ENCODE peak calls at places on chromosomes 4 and X, in six cellular contexts. T, O, B, K, C and V are unnamed samples.

GRCh38 chr4:172709376-172709775 is 459.2 kb upstream of the GALNT7 start:
- DNase-seq in C (no peak), K (no peak), B (no peak), O (no peak), T (no peak), V (no peak)

GRCh38 chr4:142126890-142127497 is 490.6 kb downstream of the IL15 start:
- DNase-seq in O (peak; percentile 60), C (peak; percentile 47), T (peak; percentile 44), B (peak; percentile 78), K (peak; percentile 58), V (peak; percentile 56)

GRCh38 chr4:48602222-48602621 is 112.2 kb downstream of the ZAR1 start:
- DNase-seq in B (no peak), T (no peak), C (no peak), O (no peak), K (peak; percentile 7), V (peak; percentile 1)

GRCh38 chr4:66911898-66912297 is 633.4 kb downstream of the CENPC start:
- DNase-seq in K (no peak), B (no peak), O (no peak), T (no peak), C (no peak), V (no peak)

GRCh38 chrX:144006811-144007210 is 122.9 kb downstream of the UBE2NL start:
- DNase-seq in K (no peak), C (no peak), T (no peak), B (no peak), O (no peak), V (no peak)

GRCh38 chr4:148141536-148141935 is 300.7 kb downstream of the NR3C2 start:
- DNase-seq in B (no peak), K (no peak), C (no peak), T (no peak), O (no peak), V (no peak)

GRCh38 chrX:3286196-3286920 is 60.1 kb downstream of the MXRA5 start:
- DNase-seq in K (no peak), C (no peak), T (no peak), B (peak; percentile 65), O (no peak), V (peak; percentile 12)

GRCh38 chr4:138967313-138967712 is 48.3 kb upstream of the NOCT start:
- DNase-seq in C (no peak), T (no peak), K (no peak), O (no peak), B (no peak), V (no peak)

GRCh38 chr4:107210450-107211239 is 174.5 kb upstream of the DKK2 start:
- DNase-seq in K (no peak), B (peak; percentile 12), C (peak; percentile 7), O (no peak), T (no peak), V (peak; percentile 3)

GRCh38 chrX:155148724-155149537 is 67.3 kb upstream of the VBP1 start:
- DNase-seq in B (peak; percentile 31), C (no peak), T (no peak), K (no peak), O (no peak), V (peak; percentile 38)

GRCh38 chr4:156503119-156503518 is 468.5 kb downstream of the PDGFC start:
- DNase-seq in B (no peak), K (no peak), T (no peak), C (no peak), O (no peak), V (peak; percentile 23)

GRCh38 chr4:38105475-38105874 is 145.3 kb downstream of the PTTG2 start:
- DNase-seq in O (no peak), C (no peak), B (no peak), K (no peak), T (no peak), V (no peak)

GRCh38 chrX:106742193-106742592 is 15.7 kb downstream of the RNF128 start:
- DNase-seq in T (no peak), O (no peak), K (no peak), B (no peak), C (no peak), V (no peak)

GRCh38 chrX:49230500-49231232 is 2.5 kb downstream of the CACNA1F start:
- DNase-seq in K (no peak), T (no peak), O (peak; percentile 59), C (peak; percentile 62), B (peak; percentile 25), V (peak; percentile 62)

DNA sequence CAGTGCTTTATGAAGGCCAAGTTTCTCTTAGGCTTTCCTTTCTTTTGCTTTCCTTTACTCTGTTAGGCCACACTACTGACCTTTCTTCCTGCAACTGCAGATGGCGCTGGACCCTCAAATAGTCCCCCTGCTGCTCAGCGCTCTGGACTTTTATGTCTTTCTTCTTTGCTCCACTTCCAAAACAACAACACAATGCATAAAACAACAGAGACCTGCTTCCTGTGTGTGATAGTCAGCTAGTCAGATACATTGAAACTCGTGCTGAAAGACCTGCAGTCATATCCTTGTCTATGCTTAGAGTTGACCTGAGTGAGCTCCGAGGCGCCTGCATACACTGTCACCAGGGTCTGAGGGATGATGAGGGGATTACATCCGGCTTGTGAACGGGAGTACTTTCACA is 108.9 kb upstream of the TEX13D start:
- DNase-seq in C (no peak), O (no peak), K (no peak), B (peak; percentile 57), T (no peak), V (no peak)
- TF ChIP-seq CTCF in C (no peak), O (no peak), K (no peak), B (peak; percentile 53), T (no peak), V (no peak)

DNA sequence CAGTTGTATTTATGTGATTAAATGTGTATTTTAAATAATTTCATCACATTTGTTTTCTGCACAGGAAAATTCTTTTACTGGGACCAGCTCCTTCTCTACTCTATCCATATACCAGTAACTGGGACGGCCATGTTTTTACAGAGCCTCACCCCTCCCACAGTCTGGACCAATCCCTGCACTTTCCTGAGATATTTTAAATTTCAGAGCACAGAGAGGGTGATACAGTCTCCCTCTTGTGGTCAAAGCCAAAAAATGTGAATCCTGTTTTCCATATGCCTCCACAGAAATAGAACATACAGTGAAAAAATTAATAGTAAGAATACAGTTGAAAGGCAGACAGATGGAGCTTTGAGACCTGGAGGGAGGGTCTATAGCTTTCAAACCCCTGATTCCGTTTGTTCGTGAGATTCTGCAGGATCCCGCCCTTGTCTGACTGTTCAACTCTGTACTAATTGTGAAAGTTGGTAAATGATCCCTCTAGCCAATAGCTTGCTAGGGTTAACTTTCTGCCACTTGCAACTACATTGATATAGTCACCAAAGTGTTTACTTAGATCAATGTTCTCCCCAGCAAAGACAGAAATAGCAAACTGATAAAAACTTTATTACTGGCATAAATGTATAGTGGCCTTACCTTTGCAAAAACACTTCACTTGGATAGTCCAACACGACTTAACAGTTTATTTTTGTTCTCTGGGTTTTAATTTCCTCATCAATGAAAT is 172.2 kb downstream of the PPARGC1A start:
- DNase-seq in K (no peak), B (peak; percentile 35), C (no peak), O (no peak), T (no peak), V (no peak)
- TF ChIP-seq CTCF in K (peak; percentile 54), B (peak; percentile 43), C (peak; percentile 28), O (no peak), T (peak; percentile 33), V (peak; percentile 33)

GRCh38 chr4:110589297-110589696 is 33.6 kb downstream of the PITX2 start:
- DNase-seq in T (no peak), C (no peak), O (no peak), B (no peak), K (no peak), V (no peak)
- TF ChIP-seq CTCF in T (no peak), C (no peak), O (no peak), B (peak; percentile 47), K (peak; percentile 18), V (no peak)

DNA sequence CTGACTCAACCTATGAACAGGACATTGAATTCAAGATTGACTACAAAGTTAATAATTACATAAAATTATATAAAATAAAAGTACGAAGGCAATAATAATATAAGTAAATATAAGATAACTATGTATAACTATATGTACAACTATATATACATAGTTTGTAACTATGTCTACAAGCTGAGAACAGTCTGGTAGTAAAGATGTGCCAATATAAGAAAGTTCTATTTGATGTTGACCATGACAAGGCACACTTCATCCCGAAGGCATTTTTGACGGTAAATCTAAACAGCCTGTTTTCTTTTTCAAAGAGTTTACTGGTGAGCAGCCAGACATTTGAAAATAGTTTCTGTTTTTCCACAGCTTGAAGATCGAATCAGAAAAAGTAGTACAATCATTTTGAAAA is 112.9 kb downstream of the CEP44 start:
- DNase-seq in C (no peak), K (no peak), B (no peak), O (no peak), T (no peak), V (no peak)
- TF ChIP-seq CTCF in C (no peak), K (no peak), B (no peak), O (no peak), T (no peak), V (no peak)

DNA sequence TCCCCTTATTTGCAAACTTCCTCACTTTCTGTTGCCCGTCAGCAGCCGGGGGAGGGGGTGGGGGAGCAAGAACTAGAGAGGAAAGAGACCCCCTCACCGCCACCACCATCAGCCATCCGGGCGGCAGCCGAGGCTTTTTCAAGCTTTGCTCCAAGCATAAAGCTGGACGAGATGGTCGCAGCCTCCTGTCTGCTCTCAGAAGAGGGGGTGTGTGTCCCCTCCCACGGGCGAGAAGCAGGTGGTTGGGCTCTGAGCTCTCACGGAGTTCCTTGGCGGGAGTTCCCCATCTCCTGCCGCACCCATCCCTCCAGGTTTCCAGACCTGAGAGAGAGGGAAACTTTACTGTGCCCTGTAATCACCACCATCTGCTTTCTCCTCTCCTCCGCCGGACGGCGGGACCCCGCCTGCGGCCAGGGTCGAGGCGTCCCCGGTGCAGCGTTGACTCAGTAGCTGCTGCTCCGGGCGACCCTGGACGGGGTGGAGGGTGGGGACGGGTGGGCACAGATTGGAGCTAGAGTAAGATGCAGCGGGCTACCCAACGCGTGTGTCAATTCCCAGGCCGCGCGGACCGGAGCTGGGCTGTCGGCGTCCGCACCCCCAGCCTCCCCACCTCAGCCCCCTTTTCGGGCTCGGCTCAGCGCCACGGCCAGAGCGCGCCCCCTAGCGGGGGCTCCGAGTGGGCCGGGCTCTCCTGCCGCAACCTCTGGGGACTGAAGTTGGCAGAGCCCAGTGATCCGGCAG is 4.8 kb upstream of the ARX start:
- DNase-seq in C (no peak), O (no peak), B (peak; percentile 73), T (no peak), K (no peak), V (peak; percentile 59)
- TF ChIP-seq CTCF in C (peak; percentile 37), O (no peak), B (peak; percentile 87), T (peak; percentile 34), K (peak; percentile 45), V (peak; percentile 51)